ENCODE peak calls at places on chromosomes 13 and 19, in six cellular contexts. One of them, this sample, is unnamed.

GRCh38 chr19:38049105-38049649 is 142.2 kb downstream of the SIPA1L3 start:
- DNase-seq in CD4-positive, alpha-beta memory T cell: peak
- DNase-seq in endothelial cell: no peak
- DNase-seq in stimulated activated CD8-positive, alpha-beta memory T cell treated with anti-CD3 and anti-CD28 coated beads, Interleukin-15, amount 100 ng/mL, for 24 hours: no peak
- DNase-seq in activated naive CD8-positive, alpha-beta T cell treated with anti-CD3 and anti-CD28 coated beads, Interleukin-2, amount 50 U/mL, for 24 hours: peak
- DNase-seq in AG09319: no peak
- DNase-seq in this sample: peak

GRCh38 chr19:35562776-35563175 is 682 bp downstream of the ATP4A start:
- DNase-seq in CD4-positive, alpha-beta memory T cell: no peak
- DNase-seq in endothelial cell: no peak
- DNase-seq in stimulated activated CD8-positive, alpha-beta memory T cell treated with anti-CD3 and anti-CD28 coated beads, Interleukin-15, amount 100 ng/mL, for 24 hours: no peak
- DNase-seq in activated naive CD8-positive, alpha-beta T cell treated with anti-CD3 and anti-CD28 coated beads, Interleukin-2, amount 50 U/mL, for 24 hours: no peak
- DNase-seq in AG09319: no peak
- DNase-seq in this sample: no peak

GRCh38 chr13:30851697-30852096 is 54.4 kb upstream of the MEDAG start:
- DNase-seq in CD4-positive, alpha-beta memory T cell: no peak
- DNase-seq in endothelial cell: no peak
- DNase-seq in stimulated activated CD8-positive, alpha-beta memory T cell treated with anti-CD3 and anti-CD28 coated beads, Interleukin-15, amount 100 ng/mL, for 24 hours: no peak
- DNase-seq in activated naive CD8-positive, alpha-beta T cell treated with anti-CD3 and anti-CD28 coated beads, Interleukin-2, amount 50 U/mL, for 24 hours: no peak
- DNase-seq in AG09319: no peak
- DNase-seq in this sample: peak

GRCh38 chr19:5308471-5309437 is 31.9 kb downstream of the PTPRS start:
- DNase-seq in CD4-positive, alpha-beta memory T cell: no peak
- DNase-seq in endothelial cell: no peak
- DNase-seq in stimulated activated CD8-positive, alpha-beta memory T cell treated with anti-CD3 and anti-CD28 coated beads, Interleukin-15, amount 100 ng/mL, for 24 hours: no peak
- DNase-seq in activated naive CD8-positive, alpha-beta T cell treated with anti-CD3 and anti-CD28 coated beads, Interleukin-2, amount 50 U/mL, for 24 hours: no peak
- DNase-seq in AG09319: peak
- DNase-seq in this sample: no peak

GRCh38 chr19:38252935-38253691 is 3.1 kb downstream of the PPP1R14A start:
- DNase-seq in CD4-positive, alpha-beta memory T cell: no peak
- DNase-seq in endothelial cell: no peak
- DNase-seq in stimulated activated CD8-positive, alpha-beta memory T cell treated with anti-CD3 and anti-CD28 coated beads, Interleukin-15, amount 100 ng/mL, for 24 hours: no peak
- DNase-seq in activated naive CD8-positive, alpha-beta T cell treated with anti-CD3 and anti-CD28 coated beads, Interleukin-2, amount 50 U/mL, for 24 hours: no peak
- DNase-seq in AG09319: no peak
- DNase-seq in this sample: no peak

GRCh38 chr13:27401210-27401609 is 23.2 kb upstream of the GTF3A start:
- DNase-seq in CD4-positive, alpha-beta memory T cell: no peak
- DNase-seq in endothelial cell: no peak
- DNase-seq in stimulated activated CD8-positive, alpha-beta memory T cell treated with anti-CD3 and anti-CD28 coated beads, Interleukin-15, amount 100 ng/mL, for 24 hours: no peak
- DNase-seq in activated naive CD8-positive, alpha-beta T cell treated with anti-CD3 and anti-CD28 coated beads, Interleukin-2, amount 50 U/mL, for 24 hours: no peak
- DNase-seq in AG09319: no peak
- DNase-seq in this sample: no peak

GRCh38 chr19:20612711-20613316 is 47.2 kb upstream of the ZNF737 start:
- DNase-seq in CD4-positive, alpha-beta memory T cell: no peak
- DNase-seq in endothelial cell: no peak
- DNase-seq in stimulated activated CD8-positive, alpha-beta memory T cell treated with anti-CD3 and anti-CD28 coated beads, Interleukin-15, amount 100 ng/mL, for 24 hours: no peak
- DNase-seq in activated naive CD8-positive, alpha-beta T cell treated with anti-CD3 and anti-CD28 coated beads, Interleukin-2, amount 50 U/mL, for 24 hours: no peak
- DNase-seq in AG09319: no peak
- DNase-seq in this sample: no peak

GRCh38 chr13:114115191-114115671 is 17.2 kb downstream of the RASA3 start:
- DNase-seq in CD4-positive, alpha-beta memory T cell: no peak
- DNase-seq in endothelial cell: no peak
- DNase-seq in stimulated activated CD8-positive, alpha-beta memory T cell treated with anti-CD3 and anti-CD28 coated beads, Interleukin-15, amount 100 ng/mL, for 24 hours: no peak
- DNase-seq in activated naive CD8-positive, alpha-beta T cell treated with anti-CD3 and anti-CD28 coated beads, Interleukin-2, amount 50 U/mL, for 24 hours: peak
- DNase-seq in AG09319: no peak
- DNase-seq in this sample: no peak

GRCh38 chr13:34523401-34523800 is 418.7 kb upstream of the NBEA start:
- DNase-seq in CD4-positive, alpha-beta memory T cell: no peak
- DNase-seq in endothelial cell: no peak
- DNase-seq in stimulated activated CD8-positive, alpha-beta memory T cell treated with anti-CD3 and anti-CD28 coated beads, Interleukin-15, amount 100 ng/mL, for 24 hours: no peak
- DNase-seq in activated naive CD8-positive, alpha-beta T cell treated with anti-CD3 and anti-CD28 coated beads, Interleukin-2, amount 50 U/mL, for 24 hours: no peak
- DNase-seq in AG09319: no peak
- DNase-seq in this sample: no peak

GRCh38 chr19:35963514-35963913 is 27.3 kb downstream of the LRFN3 start:
- DNase-seq in CD4-positive, alpha-beta memory T cell: peak
- DNase-seq in endothelial cell: peak
- DNase-seq in stimulated activated CD8-positive, alpha-beta memory T cell treated with anti-CD3 and anti-CD28 coated beads, Interleukin-15, amount 100 ng/mL, for 24 hours: no peak
- DNase-seq in activated naive CD8-positive, alpha-beta T cell treated with anti-CD3 and anti-CD28 coated beads, Interleukin-2, amount 50 U/mL, for 24 hours: peak
- DNase-seq in AG09319: no peak
- DNase-seq in this sample: no peak

GRCh38 chr13:26964278-26965057 is 203.9 kb upstream of the GPR12 start:
- DNase-seq in CD4-positive, alpha-beta memory T cell: no peak
- DNase-seq in endothelial cell: no peak
- DNase-seq in stimulated activated CD8-positive, alpha-beta memory T cell treated with anti-CD3 and anti-CD28 coated beads, Interleukin-15, amount 100 ng/mL, for 24 hours: no peak
- DNase-seq in activated naive CD8-positive, alpha-beta T cell treated with anti-CD3 and anti-CD28 coated beads, Interleukin-2, amount 50 U/mL, for 24 hours: no peak
- DNase-seq in AG09319: no peak
- DNase-seq in this sample: no peak

GRCh38 chr13:46698910-46699460 is 98.0 kb downstream of the ESD start:
- DNase-seq in CD4-positive, alpha-beta memory T cell: no peak
- DNase-seq in endothelial cell: no peak
- DNase-seq in stimulated activated CD8-positive, alpha-beta memory T cell treated with anti-CD3 and anti-CD28 coated beads, Interleukin-15, amount 100 ng/mL, for 24 hours: no peak
- DNase-seq in activated naive CD8-positive, alpha-beta T cell treated with anti-CD3 and anti-CD28 coated beads, Interleukin-2, amount 50 U/mL, for 24 hours: no peak
- DNase-seq in AG09319: peak
- DNase-seq in this sample: no peak

GRCh38 chr13:103663996-103664395 is 597.8 kb upstream of the SLC10A2 start:
- DNase-seq in CD4-positive, alpha-beta memory T cell: no peak
- DNase-seq in endothelial cell: no peak
- DNase-seq in stimulated activated CD8-positive, alpha-beta memory T cell treated with anti-CD3 and anti-CD28 coated beads, Interleukin-15, amount 100 ng/mL, for 24 hours: no peak
- DNase-seq in activated naive CD8-positive, alpha-beta T cell treated with anti-CD3 and anti-CD28 coated beads, Interleukin-2, amount 50 U/mL, for 24 hours: no peak
- DNase-seq in AG09319: no peak
- DNase-seq in this sample: no peak

GRCh38 chr13:100513987-100514670 is 74.5 kb downstream of the GGACT start:
- DNase-seq in CD4-positive, alpha-beta memory T cell: no peak
- DNase-seq in endothelial cell: no peak
- DNase-seq in stimulated activated CD8-positive, alpha-beta memory T cell treated with anti-CD3 and anti-CD28 coated beads, Interleukin-15, amount 100 ng/mL, for 24 hours: no peak
- DNase-seq in activated naive CD8-positive, alpha-beta T cell treated with anti-CD3 and anti-CD28 coated beads, Interleukin-2, amount 50 U/mL, for 24 hours: no peak
- DNase-seq in AG09319: no peak
- DNase-seq in this sample: no peak

GRCh38 chr13:30463820-30464495 is 1.8 kb downstream of the HMGB1 start:
- DNase-seq in CD4-positive, alpha-beta memory T cell: peak
- DNase-seq in endothelial cell: peak
- DNase-seq in stimulated activated CD8-positive, alpha-beta memory T cell treated with anti-CD3 and anti-CD28 coated beads, Interleukin-15, amount 100 ng/mL, for 24 hours: peak
- DNase-seq in activated naive CD8-positive, alpha-beta T cell treated with anti-CD3 and anti-CD28 coated beads, Interleukin-2, amount 50 U/mL, for 24 hours: peak
- DNase-seq in AG09319: no peak
- DNase-seq in this sample: no peak

GRCh38 chr13:51291341-51291740 is 48.1 kb upstream of the SERPINE3 start:
- DNase-seq in CD4-positive, alpha-beta memory T cell: no peak
- DNase-seq in endothelial cell: no peak
- DNase-seq in stimulated activated CD8-positive, alpha-beta memory T cell treated with anti-CD3 and anti-CD28 coated beads, Interleukin-15, amount 100 ng/mL, for 24 hours: no peak
- DNase-seq in activated naive CD8-positive, alpha-beta T cell treated with anti-CD3 and anti-CD28 coated beads, Interleukin-2, amount 50 U/mL, for 24 hours: no peak
- DNase-seq in AG09319: no peak
- DNase-seq in this sample: no peak

GRCh38 chr13:66400292-66400691 is 829.8 kb downstream of the PCDH9 start:
- DNase-seq in CD4-positive, alpha-beta memory T cell: no peak
- DNase-seq in endothelial cell: no peak
- DNase-seq in stimulated activated CD8-positive, alpha-beta memory T cell treated with anti-CD3 and anti-CD28 coated beads, Interleukin-15, amount 100 ng/mL, for 24 hours: no peak
- DNase-seq in activated naive CD8-positive, alpha-beta T cell treated with anti-CD3 and anti-CD28 coated beads, Interleukin-2, amount 50 U/mL, for 24 hours: no peak
- DNase-seq in AG09319: no peak
- DNase-seq in this sample: no peak

GRCh38 chr13:113616281-113616906 is 31.8 kb downstream of the TFDP1 start:
- DNase-seq in CD4-positive, alpha-beta memory T cell: no peak
- DNase-seq in endothelial cell: no peak
- DNase-seq in stimulated activated CD8-positive, alpha-beta memory T cell treated with anti-CD3 and anti-CD28 coated beads, Interleukin-15, amount 100 ng/mL, for 24 hours: no peak
- DNase-seq in activated naive CD8-positive, alpha-beta T cell treated with anti-CD3 and anti-CD28 coated beads, Interleukin-2, amount 50 U/mL, for 24 hours: no peak
- DNase-seq in AG09319: no peak
- DNase-seq in this sample: no peak

GRCh38 chr13:67390462-67391093 is 160.4 kb upstream of the PCDH9 start:
- DNase-seq in CD4-positive, alpha-beta memory T cell: no peak
- DNase-seq in endothelial cell: no peak
- DNase-seq in stimulated activated CD8-positive, alpha-beta memory T cell treated with anti-CD3 and anti-CD28 coated beads, Interleukin-15, amount 100 ng/mL, for 24 hours: no peak
- DNase-seq in activated naive CD8-positive, alpha-beta T cell treated with anti-CD3 and anti-CD28 coated beads, Interleukin-2, amount 50 U/mL, for 24 hours: no peak
- DNase-seq in AG09319: no peak
- DNase-seq in this sample: no peak

GRCh38 chr19:30908262-30908771 is 440.9 kb downstream of the TSHZ3 start:
- DNase-seq in CD4-positive, alpha-beta memory T cell: no peak
- DNase-seq in endothelial cell: no peak
- DNase-seq in stimulated activated CD8-positive, alpha-beta memory T cell treated with anti-CD3 and anti-CD28 coated beads, Interleukin-15, amount 100 ng/mL, for 24 hours: no peak
- DNase-seq in activated naive CD8-positive, alpha-beta T cell treated with anti-CD3 and anti-CD28 coated beads, Interleukin-2, amount 50 U/mL, for 24 hours: no peak
- DNase-seq in AG09319: no peak
- DNase-seq in this sample: no peak

GRCh38 chr13:87877477-87877876 is 206.3 kb downstream of the SLITRK5 start:
- DNase-seq in CD4-positive, alpha-beta memory T cell: no peak
- DNase-seq in endothelial cell: no peak
- DNase-seq in stimulated activated CD8-positive, alpha-beta memory T cell treated with anti-CD3 and anti-CD28 coated beads, Interleukin-15, amount 100 ng/mL, for 24 hours: no peak
- DNase-seq in activated naive CD8-positive, alpha-beta T cell treated with anti-CD3 and anti-CD28 coated beads, Interleukin-2, amount 50 U/mL, for 24 hours: no peak
- DNase-seq in AG09319: no peak
- DNase-seq in this sample: no peak

GRCh38 chr13:98265669-98266551 is 88.8 kb upstream of the RNF113B start:
- DNase-seq in CD4-positive, alpha-beta memory T cell: no peak
- DNase-seq in endothelial cell: no peak
- DNase-seq in stimulated activated CD8-positive, alpha-beta memory T cell treated with anti-CD3 and anti-CD28 coated beads, Interleukin-15, amount 100 ng/mL, for 24 hours: no peak
- DNase-seq in activated naive CD8-positive, alpha-beta T cell treated with anti-CD3 and anti-CD28 coated beads, Interleukin-2, amount 50 U/mL, for 24 hours: no peak
- DNase-seq in AG09319: no peak
- DNase-seq in this sample: no peak

GRCh38 chr13:44302948-44303575 is 70.6 kb upstream of the SERP2 start:
- DNase-seq in CD4-positive, alpha-beta memory T cell: no peak
- DNase-seq in endothelial cell: no peak
- DNase-seq in stimulated activated CD8-positive, alpha-beta memory T cell treated with anti-CD3 and anti-CD28 coated beads, Interleukin-15, amount 100 ng/mL, for 24 hours: no peak
- DNase-seq in activated naive CD8-positive, alpha-beta T cell treated with anti-CD3 and anti-CD28 coated beads, Interleukin-2, amount 50 U/mL, for 24 hours: no peak
- DNase-seq in AG09319: no peak
- DNase-seq in this sample: no peak

GRCh38 chr19:7506385-7507328 is 9.2 kb upstream of the ZNF358 start:
- DNase-seq in CD4-positive, alpha-beta memory T cell: peak
- DNase-seq in endothelial cell: peak
- DNase-seq in stimulated activated CD8-positive, alpha-beta memory T cell treated with anti-CD3 and anti-CD28 coated beads, Interleukin-15, amount 100 ng/mL, for 24 hours: no peak
- DNase-seq in activated naive CD8-positive, alpha-beta T cell treated with anti-CD3 and anti-CD28 coated beads, Interleukin-2, amount 50 U/mL, for 24 hours: peak
- DNase-seq in AG09319: peak
- DNase-seq in this sample: no peak

GRCh38 chr13:102227696-102228095 is 174.2 kb downstream of the FGF14 start:
- DNase-seq in CD4-positive, alpha-beta memory T cell: no peak
- DNase-seq in endothelial cell: no peak
- DNase-seq in stimulated activated CD8-positive, alpha-beta memory T cell treated with anti-CD3 and anti-CD28 coated beads, Interleukin-15, amount 100 ng/mL, for 24 hours: no peak
- DNase-seq in activated naive CD8-positive, alpha-beta T cell treated with anti-CD3 and anti-CD28 coated beads, Interleukin-2, amount 50 U/mL, for 24 hours: no peak
- DNase-seq in AG09319: no peak
- DNase-seq in this sample: no peak

GRCh38 chr13:24636776-24637175 is 43.4 kb upstream of the ATP12A start:
- DNase-seq in CD4-positive, alpha-beta memory T cell: no peak
- DNase-seq in endothelial cell: no peak
- DNase-seq in stimulated activated CD8-positive, alpha-beta memory T cell treated with anti-CD3 and anti-CD28 coated beads, Interleukin-15, amount 100 ng/mL, for 24 hours: no peak
- DNase-seq in activated naive CD8-positive, alpha-beta T cell treated with anti-CD3 and anti-CD28 coated beads, Interleukin-2, amount 50 U/mL, for 24 hours: no peak
- DNase-seq in AG09319: no peak
- DNase-seq in this sample: no peak

GRCh38 chr19:38683393-38684077 is 36.1 kb downstream of the ACTN4 start:
- DNase-seq in CD4-positive, alpha-beta memory T cell: peak
- DNase-seq in endothelial cell: no peak
- DNase-seq in stimulated activated CD8-positive, alpha-beta memory T cell treated with anti-CD3 and anti-CD28 coated beads, Interleukin-15, amount 100 ng/mL, for 24 hours: no peak
- DNase-seq in activated naive CD8-positive, alpha-beta T cell treated with anti-CD3 and anti-CD28 coated beads, Interleukin-2, amount 50 U/mL, for 24 hours: peak
- DNase-seq in AG09319: no peak
- DNase-seq in this sample: no peak

GRCh38 chr19:31718898-31719297 is 369.7 kb upstream of the TSHZ3 start:
- DNase-seq in CD4-positive, alpha-beta memory T cell: no peak
- DNase-seq in endothelial cell: no peak
- DNase-seq in stimulated activated CD8-positive, alpha-beta memory T cell treated with anti-CD3 and anti-CD28 coated beads, Interleukin-15, amount 100 ng/mL, for 24 hours: no peak
- DNase-seq in activated naive CD8-positive, alpha-beta T cell treated with anti-CD3 and anti-CD28 coated beads, Interleukin-2, amount 50 U/mL, for 24 hours: no peak
- DNase-seq in AG09319: no peak
- DNase-seq in this sample: no peak

GRCh38 chr13:63048648-63049047 is 1633.0 kb upstream of the PCDH20 start:
- DNase-seq in CD4-positive, alpha-beta memory T cell: no peak
- DNase-seq in endothelial cell: no peak
- DNase-seq in stimulated activated CD8-positive, alpha-beta memory T cell treated with anti-CD3 and anti-CD28 coated beads, Interleukin-15, amount 100 ng/mL, for 24 hours: no peak
- DNase-seq in activated naive CD8-positive, alpha-beta T cell treated with anti-CD3 and anti-CD28 coated beads, Interleukin-2, amount 50 U/mL, for 24 hours: no peak
- DNase-seq in AG09319: no peak
- DNase-seq in this sample: no peak

GRCh38 chr13:25846227-25846984 is 205.4 kb downstream of the SHISA2 start:
- DNase-seq in CD4-positive, alpha-beta memory T cell: no peak
- DNase-seq in endothelial cell: no peak
- DNase-seq in stimulated activated CD8-positive, alpha-beta memory T cell treated with anti-CD3 and anti-CD28 coated beads, Interleukin-15, amount 100 ng/mL, for 24 hours: no peak
- DNase-seq in activated naive CD8-positive, alpha-beta T cell treated with anti-CD3 and anti-CD28 coated beads, Interleukin-2, amount 50 U/mL, for 24 hours: no peak
- DNase-seq in AG09319: no peak
- DNase-seq in this sample: no peak

GRCh38 chr13:112468069-112468468 is 91.9 kb downstream of the SPACA7 start:
- DNase-seq in CD4-positive, alpha-beta memory T cell: no peak
- DNase-seq in endothelial cell: no peak
- DNase-seq in stimulated activated CD8-positive, alpha-beta memory T cell treated with anti-CD3 and anti-CD28 coated beads, Interleukin-15, amount 100 ng/mL, for 24 hours: no peak
- DNase-seq in activated naive CD8-positive, alpha-beta T cell treated with anti-CD3 and anti-CD28 coated beads, Interleukin-2, amount 50 U/mL, for 24 hours: no peak
- DNase-seq in AG09319: no peak
- DNase-seq in this sample: no peak

GRCh38 chr13:46575321-46575721 is 22.4 kb downstream of the LRCH1 start:
- DNase-seq in CD4-positive, alpha-beta memory T cell: no peak
- DNase-seq in endothelial cell: no peak
- DNase-seq in stimulated activated CD8-positive, alpha-beta memory T cell treated with anti-CD3 and anti-CD28 coated beads, Interleukin-15, amount 100 ng/mL, for 24 hours: no peak
- DNase-seq in activated naive CD8-positive, alpha-beta T cell treated with anti-CD3 and anti-CD28 coated beads, Interleukin-2, amount 50 U/mL, for 24 hours: no peak
- DNase-seq in AG09319: no peak
- DNase-seq in this sample: peak